ENCODE peak calls at places on chromosomes 16 and 17, in nine cellular contexts. L is adrenal gland; S is neural progenitor cell; Q is psoas muscle; M is CD8-positive, alpha-beta T cell; I is pancreas; J is cardiac muscle cell; B is fibroblast of lung; P is GM12878. W is an unnamed sample.

GRCh38 chr17:147796-148740 is 10.7 kb downstream of the SCGB1C2 start:
- DNase-seq in I (peak; percentile 12), B (no peak), S (no peak), L (no peak), M (no peak), P (no peak), J (no peak), Q (peak; percentile 8), W (peak; percentile 4)

GRCh38 chr17:80254396-80255241 is 6.0 kb upstream of the RNF213 start:
- DNase-seq in S (no peak), L (peak; percentile 92), J (no peak), M (peak; percentile 37), B (peak; percentile 84), Q (no peak), P (peak; percentile 86), I (peak; percentile 60), W (no peak)

GRCh38 chr17:54626146-54626703 is 274.4 kb upstream of the TOM1L1 start:
- DNase-seq in M (no peak), J (peak; percentile 1), Q (no peak), L (no peak), I (no peak), S (peak; percentile 71), P (no peak), B (no peak), W (no peak)

GRCh38 chr16:9323170-9323569 is 231.7 kb downstream of the HAPSTR1 start:
- DNase-seq in M (no peak), P (no peak), Q (no peak), I (peak; percentile 21), S (no peak), L (no peak), B (no peak), J (no peak), W (no peak)

GRCh38 chr16:28326881-28327610 is 34.7 kb downstream of the SBK1 start:
- DNase-seq in M (peak; percentile 70), S (peak; percentile 81), Q (no peak), L (peak; percentile 68), I (peak; percentile 62), J (peak; percentile 74), P (no peak), B (peak; percentile 42), W (peak; percentile 72)

GRCh38 chr17:75335315-75335714 is 46.1 kb upstream of the SLC25A19 start:
- DNase-seq in L (no peak), I (no peak), S (no peak), P (no peak), Q (no peak), J (no peak), B (no peak), M (no peak), W (no peak)

GRCh38 chr17:81256616-81257015 is 17.5 kb downstream of the NDUFAF8 start:
- DNase-seq in Q (no peak), I (no peak), P (no peak), M (no peak), B (peak; percentile 37), J (no peak), S (no peak), L (peak; percentile 39), W (no peak)

GRCh38 chr17:67680445-67681224 is 37.1 kb upstream of the NOL11 start:
- DNase-seq in I (no peak), L (no peak), S (no peak), B (no peak), Q (no peak), J (no peak), M (no peak), P (no peak), W (no peak)

GRCh38 chr17:83036666-83037065 is 42.7 kb upstream of the METRNL start:
- DNase-seq in S (no peak), J (no peak), M (no peak), P (no peak), B (no peak), L (no peak), I (no peak), Q (no peak), W (no peak)

GRCh38 chr16:57166951-57167350 is 18.9 kb downstream of the PSME3IP1 start:
- DNase-seq in L (peak; percentile 21), I (no peak), Q (no peak), S (no peak), J (peak; percentile 72), M (no peak), B (peak; percentile 75), P (no peak), W (no peak)

GRCh38 chr17:22138861-22139469 is 446.6 kb downstream of the KCNJ18 start:
- DNase-seq in J (no peak), L (no peak), P (no peak), S (no peak), I (no peak), Q (no peak), B (no peak), M (no peak), W (no peak)

GRCh38 chr16:12132850-12133249 is 156.3 kb downstream of the SNX29 start:
- DNase-seq in M (no peak), Q (no peak), I (no peak), L (no peak), J (no peak), S (no peak), P (no peak), B (no peak), W (no peak)

GRCh38 chr17:8946476-8946875 is 19.0 kb downstream of the PIK3R5 start:
- DNase-seq in J (no peak), P (no peak), I (no peak), L (no peak), B (no peak), Q (no peak), M (no peak), S (no peak), W (no peak)

GRCh38 chr16:56911771-56912541 is 20.0 kb upstream of the HERPUD1 start:
- DNase-seq in M (no peak), P (peak; percentile 72), I (no peak), S (peak; percentile 44), B (no peak), J (no peak), L (peak; percentile 61), Q (peak; percentile 39), W (no peak)

DNA sequence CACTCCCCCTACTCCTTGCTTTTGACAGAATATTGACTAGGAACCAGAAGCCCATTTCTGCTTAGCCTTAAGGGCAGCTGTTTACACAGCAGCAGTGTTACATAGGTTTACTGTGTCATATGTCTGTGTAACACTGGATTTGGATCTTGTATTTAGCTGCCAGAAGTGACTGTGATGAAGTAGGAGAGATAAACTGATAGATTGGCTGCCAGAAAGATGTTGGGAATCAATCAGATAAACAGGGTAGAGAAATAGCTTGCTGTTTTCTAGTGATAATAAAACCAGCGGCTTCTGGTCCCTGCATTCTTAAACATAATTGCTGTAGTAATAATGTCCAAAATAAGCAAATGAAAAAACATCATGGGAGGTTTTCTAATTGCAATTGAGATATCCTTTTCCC is 68.6 kb downstream of the AATF start:
- DNase-seq in J (no peak), Q (no peak), M (no peak), I (no peak), P (no peak), S (no peak), B (no peak), L (no peak), W (no peak)
- H3K4me3 ChIP-seq in J (no peak overlapping the region), Q (no peak overlapping the region), M (no peak overlapping the region), I (no peak overlapping the region), P (no peak overlapping the region), S (no peak overlapping the region), B (no peak overlapping the region), L (no peak overlapping the region), W (no peak overlapping the region)

DNA sequence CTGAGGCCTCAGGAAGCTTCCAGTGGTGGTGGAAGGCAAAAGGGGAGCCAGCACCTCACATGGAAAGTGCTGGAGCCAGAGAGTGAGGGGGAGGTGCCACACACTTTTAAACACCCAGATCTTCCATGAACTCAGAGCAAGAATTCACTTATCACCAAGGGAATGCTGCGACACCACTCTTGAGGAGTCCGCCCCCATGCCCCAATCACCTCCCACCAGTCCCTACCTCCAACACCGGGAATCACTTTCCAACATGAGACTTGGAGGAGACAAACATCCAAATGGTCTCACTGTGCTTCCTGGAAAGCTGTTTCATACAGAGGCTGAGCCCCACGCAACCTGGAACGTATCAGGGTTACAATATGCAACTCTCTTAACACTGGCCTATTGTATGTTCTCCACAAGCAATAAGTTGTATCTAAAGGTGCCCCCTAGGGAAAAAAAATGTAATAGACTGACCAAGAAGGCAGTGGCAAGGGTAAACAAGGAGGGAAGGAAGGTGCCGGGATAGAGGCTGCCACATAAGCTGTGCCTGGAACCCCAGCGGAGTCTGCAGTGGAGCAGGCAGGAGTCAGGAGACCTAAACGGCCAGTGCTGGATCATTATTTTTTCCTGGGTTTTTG is 106.7 kb upstream of the FOXF1 start:
- DNase-seq in L (no peak), S (no peak), B (no peak), M (no peak), Q (no peak), I (no peak), J (no peak), P (no peak), W (no peak)
- H3K27me3 ChIP-seq in L (no peaks in the 10 kb centered on the region), S (no peaks in the 10 kb centered on the region), B (no peaks in the 10 kb centered on the region), M (no peaks in the 10 kb centered on the region), Q (peaks cover 8% of the 10 kb centered on the region), I (no peaks in the 10 kb centered on the region), J (no peaks in the 10 kb centered on the region), P (no peaks in the 10 kb centered on the region), W (no peaks in the 10 kb centered on the region)

DNA sequence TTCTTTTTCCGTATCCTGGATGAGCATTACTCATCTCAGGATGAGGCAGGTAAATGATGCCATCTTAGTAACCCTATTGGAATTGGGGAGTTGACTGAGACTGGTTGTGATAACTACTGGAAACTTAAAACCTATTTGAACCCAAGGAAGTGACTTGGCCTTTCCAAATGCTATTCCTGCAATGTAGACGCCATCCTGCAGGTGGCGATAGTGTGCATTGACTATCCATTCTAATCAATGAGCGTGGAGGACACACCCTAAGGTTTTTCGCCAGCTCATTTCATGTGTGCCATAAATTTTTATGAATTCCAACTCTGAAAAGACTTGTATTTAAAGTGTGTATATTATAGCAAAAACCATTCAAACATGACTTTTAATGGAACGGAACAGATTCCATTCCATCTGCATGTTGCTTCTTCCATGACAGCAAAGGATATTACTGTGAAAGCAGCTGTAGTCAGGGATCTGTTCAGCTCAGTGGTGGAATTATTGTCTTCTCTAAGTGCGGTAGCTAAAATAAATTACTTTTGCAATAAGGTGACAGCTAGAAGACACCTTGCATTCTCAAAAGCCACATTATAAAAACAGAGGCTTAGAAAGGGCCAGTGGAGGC is 55.3 kb downstream of the SYT17 start:
- DNase-seq in S (peak; percentile 65), I (peak; percentile 38), Q (no peak), P (no peak), B (no peak), M (no peak), J (peak; percentile 14), L (peak; percentile 58), W (peak; percentile 59)
- H3K4me3 ChIP-seq in S (no peak overlapping the region), I (no peak overlapping the region), Q (no peak overlapping the region), P (no peak overlapping the region), B (no peak overlapping the region), M (no peak overlapping the region), J (no peak overlapping the region), L (no peak overlapping the region), W (no peak overlapping the region)

DNA sequence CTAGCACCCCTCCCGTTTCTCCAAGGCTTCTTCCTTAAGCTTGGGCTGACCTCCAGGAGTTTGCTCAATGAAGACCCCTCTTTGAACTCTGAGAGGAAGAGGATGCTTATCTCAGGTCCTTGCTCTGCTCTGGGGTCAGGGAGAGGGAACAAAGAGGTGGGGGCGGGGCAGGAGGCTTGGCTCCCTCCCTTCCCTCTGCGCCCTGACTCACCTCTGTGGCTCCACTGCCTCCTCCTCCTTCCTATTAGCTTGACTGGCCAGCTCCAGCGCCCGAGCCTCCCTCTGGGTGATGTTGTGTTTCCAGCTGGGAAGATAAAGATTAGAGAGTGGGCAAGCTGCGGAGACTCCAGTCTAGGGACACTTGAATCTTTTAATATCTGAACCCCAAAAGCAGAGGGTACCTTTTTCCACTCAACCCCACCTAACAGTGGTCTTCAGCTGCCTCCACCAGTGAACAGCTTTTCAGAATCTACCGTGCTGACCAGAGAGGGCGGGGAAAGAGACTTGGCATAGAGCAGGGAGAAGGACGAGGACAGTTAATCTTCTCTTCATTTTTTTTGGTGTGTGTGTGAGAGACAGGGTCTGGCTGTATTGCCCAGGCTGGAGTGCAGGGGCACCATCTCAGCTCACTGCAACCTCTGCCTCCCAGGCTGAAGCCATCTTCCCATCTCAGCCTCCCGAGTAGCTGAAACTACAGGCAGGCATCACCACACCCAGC is 6.7 kb downstream of the GIP start:
- DNase-seq in J (peak; percentile 42), P (no peak), I (no peak), B (peak; percentile 38), L (peak; percentile 46), S (peak; percentile 56), M (no peak), Q (no peak), W (peak; percentile 89)
- H3K27me3 ChIP-seq in J (no peaks in the 10 kb centered on the region), P (peaks cover 3% of the 10 kb centered on the region), I (no peaks in the 10 kb centered on the region), B (no peaks in the 10 kb centered on the region), L (peaks cover 8% of the 10 kb centered on the region), S (no peaks in the 10 kb centered on the region), M (peaks cover 8% of the 10 kb centered on the region), Q (peaks cover 4% of the 10 kb centered on the region), W (no peaks in the 10 kb centered on the region)